ENCODE peak calls at places on chromosomes 2 and 18, in eight cellular contexts. W is epithelial cell of esophagus, T is heart left ventricle, K is brain microvascular endothelial cell, P is GM06990, C is upper lobe of left lung, R is AG09309, I is glutamatergic neuron. A is an unnamed sample.
A peak's percentile ranks its signal among the peaks of the same experiment; 100 is the strongest.

GRCh38 chr18:2529154-2529553 is 42.2 kb downstream of the METTL4 start:
- DNase-seq in I (no peak), P (no peak), R (no peak), K (peak; percentile 92), C (no peak), W (no peak), T (no peak), A (peak; percentile 54)

GRCh38 chr2:241237047-241237446 is 48.6 kb downstream of the ANO7 start:
- DNase-seq in T (no peak), R (no peak), K (no peak), W (no peak), I (no peak), C (no peak), P (no peak), A (no peak)

GRCh38 chr2:119198267-119198840 is 25.3 kb upstream of the STEAP3 start:
- DNase-seq in K (peak; percentile 61), P (no peak), I (no peak), C (no peak), T (no peak), W (no peak), R (peak; percentile 17), A (no peak)

GRCh38 chr2:175076272-175076671 is 71.1 kb upstream of the CHN1 start:
- DNase-seq in K (no peak), W (no peak), P (no peak), T (no peak), C (no peak), I (no peak), R (no peak), A (no peak)

GRCh38 chr2:120439067-120439368 is 93.1 kb downstream of the INHBB start:
- DNase-seq in W (no peak), K (no peak), R (no peak), C (no peak), P (no peak), I (no peak), T (no peak), A (no peak)

GRCh38 chr2:127574656-127575055 is 39.2 kb downstream of the MYO7B start:
- DNase-seq in P (no peak), T (no peak), R (no peak), W (no peak), I (no peak), C (peak; percentile 11), K (no peak), A (no peak)

GRCh38 chr2:31079665-31080064 is 58.6 kb downstream of the GALNT14 start:
- DNase-seq in T (no peak), K (no peak), P (no peak), C (no peak), I (peak; percentile 61), R (no peak), W (no peak), A (no peak)

GRCh38 chr2:147630585-147630984 is 214.2 kb upstream of the ACVR2A start:
- DNase-seq in T (no peak), C (no peak), W (peak; percentile 60), K (no peak), P (no peak), R (no peak), I (no peak), A (no peak)

GRCh38 chr2:177169810-177170514 is 42.6 kb upstream of the HNRNPA3 start:
- DNase-seq in T (no peak), I (no peak), P (peak; percentile 63), R (no peak), K (no peak), C (peak; percentile 89), W (peak; percentile 100), A (peak; percentile 95)

GRCh38 chr2:24958411-24958935 is 13.3 kb downstream of the DNAJC27 start:
- DNase-seq in W (no peak), T (no peak), P (no peak), K (no peak), I (no peak), C (no peak), R (no peak), A (no peak)

GRCh38 chr18:79416022-79416676 is 20.4 kb downstream of the NFATC1 start:
- DNase-seq in W (no peak), I (no peak), P (no peak), R (no peak), T (no peak), C (no peak), K (no peak), A (no peak)

DNA sequence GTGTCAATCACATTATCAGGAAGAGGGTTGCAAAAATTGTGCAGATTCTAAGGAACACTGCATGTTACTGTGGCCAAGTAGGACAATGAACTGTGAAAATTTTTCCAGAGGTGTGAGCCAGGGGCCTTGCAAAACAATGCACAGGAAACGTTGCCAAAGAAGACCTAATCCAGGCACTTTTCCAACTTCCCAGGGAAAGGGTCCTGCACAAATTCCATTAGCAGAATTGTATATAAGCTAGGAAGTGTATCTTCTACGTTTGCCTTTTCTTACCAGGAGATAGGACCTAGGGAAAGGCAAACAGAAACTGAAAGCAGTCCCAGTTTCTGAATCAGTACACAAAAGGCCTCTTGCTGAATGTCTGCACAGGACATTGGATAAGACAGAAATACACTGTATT is 1888.3 kb upstream of the CELF4 start:
- DNase-seq in C (no peak), R (no peak), P (no peak), W (peak; percentile 35), T (peak; percentile 35), K (peak; percentile 48), I (no peak), A (peak; percentile 83)
- TF ChIP-seq CTCF in C (no peak), R (no peak), P (no peak), W (no peak), T (no peak), K (no peak), I (no peak), A (no peak)

GRCh38 chr2:20595439-20596192 is 55.3 kb downstream of the HS1BP3 start:
- DNase-seq in W (peak; percentile 59), C (peak; percentile 66), K (peak; percentile 88), I (peak; percentile 13), P (peak; percentile 84), T (peak; percentile 35), R (no peak), A (peak; percentile 72)
- TF ChIP-seq CTCF in W (no peak), C (no peak), K (peak; percentile 13), I (no peak), P (peak; percentile 4), T (no peak), R (peak; percentile 12), A (no peak)

GRCh38 chr2:227932403-227932802 is 61.0 kb downstream of the DAW1 start:
- DNase-seq in P (no peak), T (no peak), C (no peak), K (no peak), I (no peak), W (no peak), R (no peak), A (no peak)
- TF ChIP-seq CTCF in P (peak; percentile 27), T (no peak), C (no peak), K (no peak), I (no peak), W (no peak), R (no peak), A (no peak)

DNA sequence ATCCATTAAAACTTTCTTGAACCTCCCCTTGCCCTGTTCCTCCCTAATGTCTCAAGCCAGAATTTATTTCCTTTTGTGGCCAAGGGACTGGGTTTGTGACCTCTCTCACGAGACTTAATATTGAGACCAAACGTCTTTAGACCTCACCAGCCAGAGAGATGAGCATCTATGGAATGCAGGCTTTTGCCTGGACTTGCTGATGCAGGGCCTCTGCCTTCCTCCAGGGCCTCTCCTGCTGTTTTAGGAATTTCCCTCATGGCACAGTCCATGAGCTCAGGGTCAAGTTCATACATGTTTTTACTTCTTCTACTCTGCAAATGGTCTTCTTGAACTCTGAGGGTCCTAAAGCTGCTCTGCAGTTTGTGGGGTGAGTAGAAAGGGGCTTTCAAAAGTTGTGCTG is 22.3 kb downstream of the IL1B start:
- DNase-seq in T (no peak), P (no peak), R (no peak), I (no peak), K (peak; percentile 78), W (peak; percentile 96), C (no peak), A (peak; percentile 83)
- TF ChIP-seq CTCF in T (no peak), P (no peak), R (peak; percentile 33), I (no peak), K (no peak), W (peak; percentile 44), C (no peak), A (no peak)

GRCh38 chr18:30970201-30970816 is 72.2 kb downstream of the DSC3 start:
- DNase-seq in C (no peak), T (no peak), R (no peak), W (peak; percentile 80), K (peak; percentile 12), P (peak; percentile 12), I (no peak), A (peak; percentile 75)

GRCh38 chr18:30967701-30968100 is 74.8 kb downstream of the DSC3 start:
- DNase-seq in R (no peak), C (no peak), P (no peak), K (no peak), T (no peak), I (no peak), W (peak; percentile 68), A (no peak)

GRCh38 chr18:30969670-30970069 is 72.9 kb downstream of the DSC3 start:
- DNase-seq in P (no peak), R (no peak), C (no peak), W (no peak), K (no peak), I (no peak), T (no peak), A (no peak)

GRCh38 chr18:30971338-30971956 is 71.1 kb downstream of the DSC3 start:
- DNase-seq in C (no peak), R (no peak), W (peak; percentile 47), T (no peak), I (no peak), P (peak; percentile 10), K (no peak), A (peak; percentile 52)
- TF ChIP-seq CTCF in C (peak; percentile 52), R (peak; percentile 32), W (peak; percentile 44), T (peak; percentile 63), I (peak; percentile 81), P (peak; percentile 41), K (peak; percentile 43), A (peak; percentile 36)

GRCh38 chr2:129320288-129320687 is 659.2 kb upstream of the RAB6C start:
- DNase-seq in W (no peak), K (no peak), R (no peak), T (no peak), I (no peak), C (no peak), P (no peak), A (no peak)

GRCh38 chr2:129319422-129319717 is 660.1 kb upstream of the RAB6C start:
- DNase-seq in P (no peak), K (no peak), R (no peak), T (no peak), C (no peak), W (no peak), I (no peak), A (no peak)

GRCh38 chr2:129329574-129329973 is 649.9 kb upstream of the RAB6C start:
- DNase-seq in P (no peak), C (no peak), W (no peak), R (no peak), K (no peak), T (no peak), I (no peak), A (no peak)

GRCh38 chr2:129318581-129319421 is 660.7 kb upstream of the RAB6C start:
- DNase-seq in P (peak; percentile 35), W (no peak), I (no peak), K (no peak), T (no peak), C (no peak), R (no peak), A (no peak)

GRCh38 chr2:129324349-129324748 is 655.1 kb upstream of the RAB6C start:
- DNase-seq in P (no peak), W (no peak), R (no peak), K (no peak), C (no peak), I (no peak), T (no peak), A (no peak)
- TF ChIP-seq CTCF in P (no peak), W (no peak), R (no peak), K (no peak), C (no peak), I (no peak), T (no peak), A (no peak)